ENCODE peak calls at places on chromosomes 16 and 17, in nine cellular contexts. R, E, L, B, U, I, F, N and C are unnamed samples.

GRCh38 chr16:86771506-86772230 is 193.3 kb downstream of the FOXL1 start:
- DNase-seq in R (no peak), E (no peak), L (no peak), B (no peak), U (no peak), I (no peak), F (no peak), N (no peak), C (no peak)

GRCh38 chr17:78523939-78524655 is 53.1 kb downstream of the DNAH17 start:
- DNase-seq in R (no peak), E (no peak), L (no peak), B (no peak), U (no peak), I (no peak), F (no peak), N (no peak), C (no peak)

GRCh38 chr17:42142371-42142896 is 12.4 kb downstream of the RAB5C start:
- DNase-seq in R (no peak), E (no peak), L (no peak), B (peak), U (no peak), I (no peak), F (peak), N (no peak), C (no peak)

GRCh38 chr17:38980455-38981217 is 13.4 kb upstream of the FBXO47 start:
- DNase-seq in R (no peak), E (no peak), L (no peak), B (peak), U (no peak), I (no peak), F (no peak), N (no peak), C (no peak)

GRCh38 chr17:10603889-10604288 is 53.2 kb downstream of the MYH3 start:
- DNase-seq in R (no peak), E (no peak), L (no peak), B (no peak), U (no peak), I (no peak), F (no peak), N (no peak), C (no peak)

GRCh38 chr16:2713985-2714774 is 5.8 kb downstream of the PRSS27 start:
- DNase-seq in R (no peak), E (no peak), L (no peak), B (no peak), U (no peak), I (peak), F (no peak), N (no peak), C (no peak)

GRCh38 chr17:8696951-8697745 is 47.5 kb downstream of the CCDC42 start:
- DNase-seq in R (no peak), E (peak), L (no peak), B (peak), U (peak), I (no peak), F (peak), N (no peak), C (no peak)

GRCh38 chr17:51815097-51815496 is 343.4 kb downstream of the CA10 start:
- DNase-seq in R (no peak), E (no peak), L (no peak), B (no peak), U (no peak), I (no peak), F (no peak), N (no peak), C (no peak)

GRCh38 chr16:8087597-8088279 is 502.6 kb downstream of the TMEM114 start:
- DNase-seq in R (no peak), E (no peak), L (no peak), B (no peak), U (no peak), I (no peak), F (no peak), N (no peak), C (no peak)

DNA sequence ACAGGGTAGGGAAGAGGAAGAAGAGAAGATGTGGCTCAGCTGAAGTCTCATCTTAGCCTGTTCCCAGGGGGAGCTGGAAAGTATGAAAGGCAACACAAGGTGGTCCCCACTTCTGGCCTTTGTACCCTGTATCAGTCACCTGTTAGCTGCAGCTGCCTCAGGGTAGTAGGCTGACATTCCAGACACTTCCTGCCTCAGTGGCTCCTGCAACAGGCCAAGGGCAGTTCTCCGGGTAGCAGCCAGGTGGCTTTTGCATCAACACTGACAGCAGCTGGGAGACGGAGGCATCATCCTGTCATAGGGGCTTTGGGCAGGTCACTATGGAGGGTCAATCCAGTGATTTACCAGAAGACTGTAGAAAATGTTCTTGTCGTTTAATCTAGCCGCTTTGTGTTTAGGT is 124.0 kb downstream of the RGS9 start:
- DNase-seq in R (no peak), E (peak), L (no peak), B (no peak), U (no peak), I (no peak), F (no peak), N (no peak), C (peak)
- TF ChIP-seq CTCF in R (no peak), E (peak), L (no peak), B (no peak), U (no peak), I (no peak), F (no peak), N (no peak), C (no peak)

DNA sequence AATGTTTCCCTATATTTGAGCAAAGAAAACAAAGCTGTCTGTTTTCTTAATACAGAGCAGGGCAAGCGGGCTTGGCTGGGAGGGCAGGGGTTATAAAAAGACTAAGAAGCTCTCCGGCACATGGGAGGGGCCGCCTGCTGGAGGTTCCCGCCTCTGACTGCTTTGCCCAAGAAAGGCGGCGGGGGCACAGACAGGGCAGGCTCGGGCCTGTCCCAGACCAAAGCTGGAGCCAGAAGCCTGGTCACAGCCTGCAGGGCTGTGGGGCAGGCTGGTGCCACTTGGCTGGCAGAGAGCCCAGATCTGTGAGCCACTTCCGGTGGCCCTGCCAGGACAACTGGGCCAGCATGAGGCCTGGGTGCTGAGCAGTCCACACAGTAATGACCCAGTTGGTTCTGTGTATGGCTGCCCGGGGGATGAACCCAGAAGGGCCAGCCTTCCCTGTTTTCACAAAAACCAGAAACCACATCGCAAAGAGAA is 89.4 kb downstream of the LITAF start:
- DNase-seq in R (peak), E (peak), L (peak), B (peak), U (peak), I (peak), F (peak), N (no peak), C (peak)
- TF ChIP-seq CTCF in R (no peak), E (no peak), L (no peak), B (no peak), U (no peak), I (no peak), F (no peak), N (no peak), C (no peak)

GRCh38 chr16:14562691-14563491 is 67.2 kb downstream of the PARN start:
- DNase-seq in R (no peak), E (peak), L (no peak), B (peak), U (peak), I (peak), F (no peak), N (no peak), C (no peak)
- TF ChIP-seq CTCF in R (no peak), E (no peak), L (peak), B (peak), U (peak), I (no peak), F (no peak), N (no peak), C (no peak)

GRCh38 chr17:11742891-11743290 is 144.6 kb downstream of the DNAH9 start:
- DNase-seq in R (no peak), E (peak), L (no peak), B (no peak), U (no peak), I (no peak), F (no peak), N (no peak), C (no peak)

GRCh38 chr17:11736613-11737289 is 138.5 kb downstream of the DNAH9 start:
- DNase-seq in R (no peak), E (no peak), L (no peak), B (no peak), U (no peak), I (no peak), F (no peak), N (no peak), C (peak)

GRCh38 chr17:11738151-11738550 is 139.9 kb downstream of the DNAH9 start:
- DNase-seq in R (no peak), E (no peak), L (no peak), B (no peak), U (no peak), I (no peak), F (no peak), N (no peak), C (no peak)

GRCh38 chr17:11737290-11737679 is 139.0 kb downstream of the DNAH9 start:
- DNase-seq in R (no peak), E (no peak), L (no peak), B (no peak), U (no peak), I (no peak), F (no peak), N (no peak), C (peak)

GRCh38 chr17:11739848-11740247 is 141.6 kb downstream of the DNAH9 start:
- DNase-seq in R (no peak), E (no peak), L (no peak), B (no peak), U (no peak), I (no peak), F (no peak), N (no peak), C (peak)
- TF ChIP-seq CTCF in R (no peak), E (no peak), L (no peak), B (no peak), U (no peak), I (no peak), F (no peak), N (no peak), C (no peak)

GRCh38 chr17:31525801-31526549 is 134.5 kb downstream of the RAB11FIP4 start:
- DNase-seq in R (no peak), E (peak), L (no peak), B (no peak), U (no peak), I (no peak), F (no peak), N (no peak), C (no peak)
- TF ChIP-seq CTCF in R (no peak), E (peak), L (peak), B (peak), U (no peak), I (no peak), F (peak), N (peak), C (peak)